ENCODE peak calls at places on chromosomes 4 and X, in six cellular contexts. Q is astrocyte of the spinal cord, D is WTC11, V is GM12865, A is dorsolateral prefrontal cortex, U is GM20000. T is an unnamed sample.

GRCh38 chr4:154559141-154559841 is 3.5 kb upstream of the FGB start:
- DNase-seq in Q (peak; percentile 63), D (peak; percentile 17), V (peak; percentile 64), A (no peak), U (peak; percentile 50), T (peak; percentile 11)

GRCh38 chrX:79366888-79367749 is at the start of gene ITM2A:
- DNase-seq in Q (no peak), D (peak; percentile 55), V (peak; percentile 63), A (no peak), U (peak; percentile 26), T (no peak)

GRCh38 chr4:63869370-63869769 is 539.9 kb downstream of the TECRL start:
- DNase-seq in Q (no peak), D (no peak), V (no peak), A (no peak), U (no peak), T (no peak)

GRCh38 chrX:109485470-109486340 is 3.8 kb upstream of the GUCY2F start:
- DNase-seq in Q (peak; percentile 81), D (peak; percentile 33), V (peak; percentile 73), A (no peak), U (peak; percentile 21), T (peak; percentile 31)

GRCh38 chrX:125765347-125765746 is 400.7 kb downstream of the DCAF12L2 start:
- DNase-seq in Q (no peak), D (no peak), V (no peak), A (no peak), U (no peak), T (no peak)

GRCh38 chrX:1727531-1728027 is 112.7 kb downstream of the ASMT start:
- DNase-seq in Q (no peak), D (peak; percentile 50), V (no peak), A (no peak), U (no peak), T (peak; percentile 4)

GRCh38 chrX:155778844-155779553 is 102.1 kb upstream of the VAMP7 start:
- DNase-seq in Q (no peak), D (no peak), V (no peak), A (no peak), U (no peak), T (no peak)

GRCh38 chr4:22551550-22551949 is 35.7 kb upstream of the ADGRA3 start:
- DNase-seq in Q (no peak), D (no peak), V (no peak), A (no peak), U (no peak), T (no peak)

GRCh38 chr4:151862766-151863165 is 102.0 kb upstream of the GATB start:
- DNase-seq in Q (no peak), D (no peak), V (no peak), A (no peak), U (no peak), T (peak; percentile 25)

GRCh38 chr4:186149872-186150271 is 41.5 kb upstream of the CYP4V2 start:
- DNase-seq in Q (peak; percentile 12), D (no peak), V (peak; percentile 31), A (no peak), U (no peak), T (no peak)

GRCh38 chr4:1194028-1194900 is 21.9 kb upstream of the SPON2 start:
- DNase-seq in Q (peak; percentile 53), D (peak; percentile 36), V (peak; percentile 3), A (peak; percentile 46), U (no peak), T (no peak)

GRCh38 chr4:24971192-24971591 is 58.4 kb upstream of the CCDC149 start:
- DNase-seq in Q (no peak), D (no peak), V (no peak), A (no peak), U (no peak), T (no peak)

GRCh38 chr4:138512766-138513165 is 270.6 kb upstream of the SLC7A11 start:
- DNase-seq in Q (no peak), D (no peak), V (no peak), A (no peak), U (no peak), T (no peak)

GRCh38 chr4:140163029-140163810 is 9.2 kb upstream of the MAML3 start:
- DNase-seq in Q (peak; percentile 85), D (no peak), V (no peak), A (no peak), U (no peak), T (no peak)

GRCh38 chr4:40349561-40350198 is 14.5 kb downstream of the CHRNA9 start:
- DNase-seq in Q (peak; percentile 16), D (no peak), V (no peak), A (no peak), U (no peak), T (no peak)

GRCh38 chr4:1045595-1046201 is 34.3 kb downstream of the FGFRL1 start:
- DNase-seq in Q (no peak), D (no peak), V (no peak), A (peak; percentile 42), U (no peak), T (no peak)

GRCh38 chrX:57329008-57329407 is 42.5 kb downstream of the FAAH2 start:
- DNase-seq in Q (no peak), D (no peak), V (no peak), A (no peak), U (no peak), T (no peak)

GRCh38 chrX:49915352-49916222 is 6.8 kb upstream of the CLCN5 start:
- DNase-seq in Q (peak; percentile 47), D (peak; percentile 25), V (peak; percentile 52), A (no peak), U (peak; percentile 14), T (peak; percentile 28)

GRCh38 chr4:83067058-83067639 is 32.2 kb downstream of the COPS4 start:
- DNase-seq in Q (no peak), D (no peak), V (no peak), A (no peak), U (no peak), T (no peak)

GRCh38 chr4:1104647-1105046 is 8.7 kb downstream of the RNF212 start:
- DNase-seq in Q (no peak), D (no peak), V (no peak), A (no peak), U (no peak), T (no peak)

GRCh38 chrX:85326234-85327059 is 53.0 kb downstream of the POF1B start:
- DNase-seq in Q (no peak), D (no peak), V (no peak), A (peak; percentile 38), U (no peak), T (no peak)

GRCh38 chr4:88706574-88706973 is 8.9 kb upstream of the NAP1L5 start:
- DNase-seq in Q (peak; percentile 71), D (no peak), V (no peak), A (no peak), U (no peak), T (peak; percentile 31)

GRCh38 chrX:39883664-39884063 is 214.1 kb downstream of the BCOR start:
- DNase-seq in Q (no peak), D (no peak), V (peak; percentile 54), A (no peak), U (no peak), T (no peak)

GRCh38 chr4:75547647-75548387 is 8.0 kb upstream of the ODAPH start:
- DNase-seq in Q (no peak), D (no peak), V (no peak), A (no peak), U (no peak), T (no peak)

GRCh38 chrX:153905481-153906095 is 1.1 kb downstream of the AVPR2 start:
- DNase-seq in Q (no peak), D (no peak), V (no peak), A (no peak), U (no peak), T (no peak)

GRCh38 chr4:33715996-33716395 is 2528.3 kb downstream of the ARAP2 start:
- DNase-seq in Q (peak; percentile 91), D (no peak), V (no peak), A (no peak), U (no peak), T (peak; percentile 88)

GRCh38 chrX:69285401-69285871 is 120.2 kb upstream of the PJA1 start:
- DNase-seq in Q (no peak), D (no peak), V (no peak), A (no peak), U (no peak), T (no peak)

GRCh38 chr4:13527192-13527982 is 16.9 kb downstream of the NKX3-2 start:
- DNase-seq in Q (no peak), D (no peak), V (no peak), A (no peak), U (peak; percentile 25), T (no peak)

DNA sequence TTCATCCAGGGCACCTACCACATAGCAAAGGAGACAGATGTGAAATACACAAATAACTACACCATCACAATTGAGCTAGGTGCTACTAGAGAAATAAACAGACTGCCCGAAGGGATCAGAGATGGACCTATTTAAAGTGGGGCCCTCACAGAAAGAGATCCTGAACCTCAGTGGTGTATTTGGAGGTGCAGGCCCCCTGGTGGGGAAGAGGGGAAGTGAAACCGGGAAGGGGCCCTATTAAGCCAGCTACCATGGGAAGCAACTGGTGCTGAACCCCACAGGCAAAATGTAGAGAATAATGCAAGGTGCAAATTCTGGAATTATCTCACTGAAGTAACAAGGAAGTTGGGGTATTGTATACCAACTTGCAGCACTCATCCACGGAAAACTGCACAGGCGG is 78.6 kb upstream of the FAM9A start:
- DNase-seq in Q (no peak), D (peak; percentile 62), V (peak; percentile 8), A (no peak), U (no peak), T (no peak)
- TF ChIP-seq CTCF in Q (peak; percentile 64), D (peak; percentile 44), V (peak; percentile 47), A (peak; percentile 12), U (peak; percentile 5), T (peak; percentile 71)

GRCh38 chr4:112234952-112235609 is 3.5 kb downstream of the AP1AR start:
- DNase-seq in Q (peak; percentile 85), D (peak; percentile 35), V (peak; percentile 81), A (no peak), U (peak; percentile 52), T (peak; percentile 72)
- TF ChIP-seq CTCF in Q (peak; percentile 86), D (no peak), V (peak; percentile 66), A (peak; percentile 84), U (peak; percentile 46), T (peak; percentile 75)

GRCh38 chrX:65451663-65452062 is 82.9 kb downstream of the LAS1L start:
- DNase-seq in Q (peak; percentile 10), D (no peak), V (peak; percentile 51), A (no peak), U (peak; percentile 33), T (no peak)
- TF ChIP-seq CTCF in Q (peak; percentile 39), D (peak; percentile 26), V (peak; percentile 50), A (no peak), U (peak; percentile 24), T (peak; percentile 53)

GRCh38 chrX:81280148-81280547 is 78.2 kb downstream of the SH3BGRL start:
- DNase-seq in Q (no peak), D (peak; percentile 35), V (no peak), A (no peak), U (no peak), T (no peak)
- TF ChIP-seq CTCF in Q (no peak), D (no peak), V (no peak), A (no peak), U (no peak), T (no peak)